ENCODE peak calls at places on chromosomes 4 and X, in five cellular contexts. One of them, this sample, is unnamed.

GRCh38 chr4:2816401-2816954 is 23.6 kb downstream of the SH3BP2 start:
- DNase-seq in SK-N-SH: no peak
- DNase-seq in neural progenitor cell: no peak
- DNase-seq in HCT116: no peak
- DNase-seq in left ventricle myocardium inferior: no peak
- DNase-seq in this sample: no peak

GRCh38 chrX:68835468-68835867 is 6.6 kb downstream of the EFNB1 start:
- DNase-seq in neural progenitor cell: no peak
- DNase-seq in HCT116: no peak
- DNase-seq in SK-N-SH: no peak
- DNase-seq in left ventricle myocardium inferior: no peak
- DNase-seq in this sample: no peak

GRCh38 chrX:43949669-43950068 is 23.5 kb downstream of the NDP start:
- DNase-seq in SK-N-SH: no peak
- DNase-seq in neural progenitor cell: peak; percentile 78
- DNase-seq in left ventricle myocardium inferior: peak; percentile 18
- DNase-seq in HCT116: peak; percentile 28
- DNase-seq in this sample: no peak

GRCh38 chr4:145954924-145955339 is 16.3 kb upstream of the ZNF827 start:
- DNase-seq in SK-N-SH: no peak
- DNase-seq in neural progenitor cell: no peak
- DNase-seq in HCT116: peak; percentile 98
- DNase-seq in left ventricle myocardium inferior: no peak
- DNase-seq in this sample: peak; percentile 88

GRCh38 chr4:180434131-180434895 is 1808.9 kb upstream of the TENM3 start:
- DNase-seq in neural progenitor cell: no peak
- DNase-seq in HCT116: no peak
- DNase-seq in SK-N-SH: no peak
- DNase-seq in left ventricle myocardium inferior: no peak
- DNase-seq in this sample: peak; percentile 39

GRCh38 chr4:47669946-47670345 is 167.9 kb downstream of the CORIN start:
- DNase-seq in SK-N-SH: no peak
- DNase-seq in left ventricle myocardium inferior: no peak
- DNase-seq in HCT116: no peak
- DNase-seq in neural progenitor cell: no peak
- DNase-seq in this sample: no peak

GRCh38 chr4:180953572-180953971 is 1289.6 kb upstream of the TENM3 start:
- DNase-seq in neural progenitor cell: peak; percentile 34
- DNase-seq in SK-N-SH: no peak
- DNase-seq in HCT116: peak; percentile 21
- DNase-seq in left ventricle myocardium inferior: no peak
- DNase-seq in this sample: no peak

GRCh38 chr4:69984030-69984443 is 11.7 kb upstream of the STATH start:
- DNase-seq in SK-N-SH: no peak
- DNase-seq in HCT116: no peak
- DNase-seq in left ventricle myocardium inferior: no peak
- DNase-seq in neural progenitor cell: peak; percentile 20
- DNase-seq in this sample: peak; percentile 44

GRCh38 chr4:39975488-39976089 is 2.1 kb downstream of the PDS5A start:
- DNase-seq in HCT116: no peak
- DNase-seq in neural progenitor cell: no peak
- DNase-seq in SK-N-SH: no peak
- DNase-seq in left ventricle myocardium inferior: no peak
- DNase-seq in this sample: no peak

GRCh38 chr4:101256222-101256621 is 91.1 kb downstream of the PPP3CA start:
- DNase-seq in neural progenitor cell: no peak
- DNase-seq in HCT116: no peak
- DNase-seq in left ventricle myocardium inferior: no peak
- DNase-seq in SK-N-SH: no peak
- DNase-seq in this sample: no peak

GRCh38 chr4:82758701-82759685 is 39.6 kb downstream of the SCD5 start:
- DNase-seq in neural progenitor cell: no peak
- DNase-seq in left ventricle myocardium inferior: no peak
- DNase-seq in SK-N-SH: no peak
- DNase-seq in HCT116: no peak
- DNase-seq in this sample: no peak

GRCh38 chr4:185580699-185581098 is 45.4 kb upstream of the PDLIM3 start:
- DNase-seq in neural progenitor cell: no peak
- DNase-seq in SK-N-SH: no peak
- DNase-seq in HCT116: no peak
- DNase-seq in left ventricle myocardium inferior: no peak
- DNase-seq in this sample: no peak

GRCh38 chr4:119785963-119786362 is 157.4 kb upstream of the PDE5A start:
- DNase-seq in neural progenitor cell: no peak
- DNase-seq in left ventricle myocardium inferior: no peak
- DNase-seq in SK-N-SH: no peak
- DNase-seq in HCT116: peak; percentile 13
- DNase-seq in this sample: no peak

GRCh38 chr4:4851906-4852305 is 7.6 kb upstream of the MSX1 start:
- DNase-seq in SK-N-SH: no peak
- DNase-seq in HCT116: no peak
- DNase-seq in neural progenitor cell: no peak
- DNase-seq in left ventricle myocardium inferior: no peak
- DNase-seq in this sample: no peak

GRCh38 chr4:150297861-150298474 is 219.7 kb downstream of the DCLK2 start:
- DNase-seq in SK-N-SH: peak; percentile 34
- DNase-seq in HCT116: peak; percentile 45
- DNase-seq in neural progenitor cell: peak; percentile 74
- DNase-seq in left ventricle myocardium inferior: no peak
- DNase-seq in this sample: no peak

GRCh38 chr4:109973529-109973905 is 60.8 kb downstream of the EGF start:
- DNase-seq in left ventricle myocardium inferior: no peak
- DNase-seq in neural progenitor cell: no peak
- DNase-seq in HCT116: no peak
- DNase-seq in SK-N-SH: no peak
- DNase-seq in this sample: no peak

GRCh38 chr4:123284166-123284565 is 112.4 kb upstream of the SPRY1 start:
- DNase-seq in left ventricle myocardium inferior: no peak
- DNase-seq in neural progenitor cell: no peak
- DNase-seq in HCT116: no peak
- DNase-seq in SK-N-SH: peak; percentile 9
- DNase-seq in this sample: no peak

GRCh38 chr4:109648266-109648996 is 54.8 kb downstream of the CASP6 start:
- DNase-seq in left ventricle myocardium inferior: no peak
- DNase-seq in SK-N-SH: peak; percentile 11
- DNase-seq in HCT116: no peak
- DNase-seq in neural progenitor cell: no peak
- DNase-seq in this sample: no peak

GRCh38 chr4:4986856-4987255 is 32.4 kb downstream of the CYTL1 start:
- DNase-seq in SK-N-SH: no peak
- DNase-seq in HCT116: no peak
- DNase-seq in neural progenitor cell: no peak
- DNase-seq in left ventricle myocardium inferior: no peak
- DNase-seq in this sample: no peak

GRCh38 chrX:132023117-132023895 is at the start of gene STK26:
- DNase-seq in SK-N-SH: peak; percentile 77
- DNase-seq in neural progenitor cell: peak; percentile 88
- DNase-seq in left ventricle myocardium inferior: peak; percentile 61
- DNase-seq in HCT116: peak; percentile 43
- DNase-seq in this sample: peak; percentile 4

GRCh38 chr4:6056976-6057766 is 38.9 kb upstream of the C4orf50 start:
- DNase-seq in left ventricle myocardium inferior: no peak
- DNase-seq in SK-N-SH: no peak
- DNase-seq in neural progenitor cell: no peak
- DNase-seq in HCT116: no peak
- DNase-seq in this sample: no peak

GRCh38 chr4:58163172-58163571 is 1053.0 kb upstream of the IGFBP7 start:
- DNase-seq in SK-N-SH: no peak
- DNase-seq in neural progenitor cell: peak; percentile 9
- DNase-seq in HCT116: no peak
- DNase-seq in left ventricle myocardium inferior: no peak
- DNase-seq in this sample: no peak

GRCh38 chr4:53622739-53623151 is 31.5 kb upstream of the LNX1 start:
- DNase-seq in left ventricle myocardium inferior: no peak
- DNase-seq in neural progenitor cell: no peak
- DNase-seq in HCT116: no peak
- DNase-seq in SK-N-SH: no peak
- DNase-seq in this sample: no peak

GRCh38 chr4:130424211-130424610 is 1328.3 kb downstream of the C4orf33 start:
- DNase-seq in left ventricle myocardium inferior: no peak
- DNase-seq in SK-N-SH: no peak
- DNase-seq in neural progenitor cell: no peak
- DNase-seq in HCT116: no peak
- DNase-seq in this sample: no peak

GRCh38 chrX:66074920-66075879 is 35.3 kb upstream of the VSIG4 start:
- DNase-seq in neural progenitor cell: no peak
- DNase-seq in HCT116: no peak
- DNase-seq in left ventricle myocardium inferior: peak; percentile 22
- DNase-seq in SK-N-SH: no peak
- DNase-seq in this sample: no peak

GRCh38 chrX:44946771-44947170 is 73.8 kb downstream of the KDM6A start:
- DNase-seq in left ventricle myocardium inferior: no peak
- DNase-seq in HCT116: no peak
- DNase-seq in neural progenitor cell: no peak
- DNase-seq in SK-N-SH: no peak
- DNase-seq in this sample: no peak

GRCh38 chr4:108336076-108336475 is 167.3 kb upstream of the LEF1 start:
- DNase-seq in SK-N-SH: no peak
- DNase-seq in HCT116: no peak
- DNase-seq in left ventricle myocardium inferior: no peak
- DNase-seq in neural progenitor cell: no peak
- DNase-seq in this sample: peak; percentile 72

GRCh38 chr4:120692964-120693363 is 229.6 kb downstream of the PRDM5 start:
- DNase-seq in left ventricle myocardium inferior: no peak
- DNase-seq in HCT116: peak; percentile 29
- DNase-seq in neural progenitor cell: no peak
- DNase-seq in SK-N-SH: no peak
- DNase-seq in this sample: peak; percentile 48

GRCh38 chrX:140141444-140142029 is 176.2 kb upstream of the CXorf66 start:
- DNase-seq in neural progenitor cell: peak; percentile 51
- DNase-seq in HCT116: peak; percentile 2
- DNase-seq in left ventricle myocardium inferior: no peak
- DNase-seq in SK-N-SH: peak; percentile 44
- DNase-seq in this sample: no peak

GRCh38 chrX:21721175-21721574 is 36.7 kb downstream of the SMPX start:
- DNase-seq in left ventricle myocardium inferior: no peak
- DNase-seq in SK-N-SH: no peak
- DNase-seq in HCT116: no peak
- DNase-seq in neural progenitor cell: no peak
- DNase-seq in this sample: no peak

GRCh38 chrX:134661295-134661694 is 3.0 kb upstream of the PLAC1 start:
- DNase-seq in SK-N-SH: no peak
- DNase-seq in left ventricle myocardium inferior: no peak
- DNase-seq in HCT116: no peak
- DNase-seq in neural progenitor cell: no peak
- DNase-seq in this sample: no peak

GRCh38 chr4:169619958-169620845 is at the start of gene CLCN3:
- DNase-seq in neural progenitor cell: peak; percentile 100
- DNase-seq in HCT116: peak; percentile 95
- DNase-seq in SK-N-SH: peak; percentile 93
- DNase-seq in left ventricle myocardium inferior: peak; percentile 98
- DNase-seq in this sample: peak; percentile 81
- TF ChIP-seq CTCF in neural progenitor cell: no peak
- TF ChIP-seq CTCF in HCT116: no peak
- TF ChIP-seq CTCF in SK-N-SH: no peak
- TF ChIP-seq CTCF in left ventricle myocardium inferior: no peak
- TF ChIP-seq CTCF in this sample: no peak

DNA sequence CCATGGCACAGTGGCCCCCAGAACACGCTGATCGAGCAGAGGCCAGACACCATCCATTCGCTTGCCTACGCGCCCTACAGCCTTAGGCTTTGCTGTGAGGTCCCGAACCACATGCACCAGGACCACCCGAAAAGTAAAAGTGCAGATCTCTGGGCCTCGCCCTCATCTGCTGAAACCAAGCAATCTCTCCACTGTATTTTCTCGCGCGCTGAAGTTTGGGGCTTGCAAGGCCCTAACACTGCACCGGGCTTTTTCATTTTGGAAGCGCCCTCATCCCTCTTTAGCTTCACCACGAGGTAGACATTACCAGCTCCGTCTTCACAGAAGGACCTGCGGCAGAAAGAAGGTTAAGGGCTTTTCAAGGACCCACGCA is 21.2 kb downstream of the NKX3-2 start:
- DNase-seq in HCT116: no peak
- DNase-seq in SK-N-SH: no peak
- DNase-seq in neural progenitor cell: no peak
- DNase-seq in left ventricle myocardium inferior: no peak
- DNase-seq in this sample: no peak
- H3K4me3 ChIP-seq in HCT116: no peak overlapping the region
- H3K4me3 ChIP-seq in SK-N-SH: no peak overlapping the region
- H3K4me3 ChIP-seq in neural progenitor cell: peak overlapping the region; percentile 33
- H3K4me3 ChIP-seq in left ventricle myocardium inferior: peak overlapping the region; percentile 46
- H3K4me3 ChIP-seq in this sample: no peak overlapping the region

GRCh38 chr4:8127051-8127798 is 31.4 kb downstream of the ABLIM2 start:
- DNase-seq in left ventricle myocardium inferior: no peak
- DNase-seq in HCT116: no peak
- DNase-seq in neural progenitor cell: no peak
- DNase-seq in SK-N-SH: no peak
- DNase-seq in this sample: no peak

GRCh38 chr4:8128096-8128856 is 30.3 kb downstream of the ABLIM2 start:
- DNase-seq in SK-N-SH: peak; percentile 67
- DNase-seq in HCT116: no peak
- DNase-seq in neural progenitor cell: no peak
- DNase-seq in left ventricle myocardium inferior: no peak
- DNase-seq in this sample: no peak

GRCh38 chr4:8130346-8131066 is 28.1 kb downstream of the ABLIM2 start:
- DNase-seq in neural progenitor cell: no peak
- DNase-seq in HCT116: no peak
- DNase-seq in left ventricle myocardium inferior: no peak
- DNase-seq in SK-N-SH: no peak
- DNase-seq in this sample: no peak

GRCh38 chr4:8129785-8130184 is 28.8 kb downstream of the ABLIM2 start:
- DNase-seq in HCT116: no peak
- DNase-seq in left ventricle myocardium inferior: no peak
- DNase-seq in neural progenitor cell: no peak
- DNase-seq in SK-N-SH: no peak
- DNase-seq in this sample: no peak

DNA sequence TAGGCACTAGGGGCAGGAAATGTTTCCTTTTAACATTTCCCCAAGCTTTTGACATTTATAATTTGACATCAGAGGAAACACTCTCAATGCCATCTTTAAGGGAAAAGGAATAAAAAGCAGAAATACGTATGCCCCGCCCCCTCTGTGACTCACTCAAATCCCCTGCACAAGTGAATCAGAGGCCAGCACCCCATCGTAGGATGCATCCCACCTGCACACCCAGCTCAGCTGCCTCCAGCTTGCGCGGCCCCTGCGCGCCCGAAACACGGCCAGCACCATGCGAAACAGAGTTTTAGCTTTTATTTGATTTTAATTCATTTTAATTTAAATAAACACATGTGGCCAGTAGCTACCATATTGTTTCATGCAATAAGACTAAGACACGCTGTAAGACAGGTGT is 29.5 kb downstream of the ABLIM2 start:
- DNase-seq in HCT116: no peak
- DNase-seq in SK-N-SH: no peak
- DNase-seq in neural progenitor cell: no peak
- DNase-seq in left ventricle myocardium inferior: no peak
- DNase-seq in this sample: no peak
- H3K27me3 ChIP-seq in HCT116: no peaks in the 10 kb centered on the region
- H3K27me3 ChIP-seq in SK-N-SH: no peaks in the 10 kb centered on the region
- H3K27me3 ChIP-seq in neural progenitor cell: no peaks in the 10 kb centered on the region
- H3K27me3 ChIP-seq in left ventricle myocardium inferior: peaks cover 14% of the 10 kb centered on the region
- H3K27me3 ChIP-seq in this sample: peaks cover 12% of the 10 kb centered on the region

DNA sequence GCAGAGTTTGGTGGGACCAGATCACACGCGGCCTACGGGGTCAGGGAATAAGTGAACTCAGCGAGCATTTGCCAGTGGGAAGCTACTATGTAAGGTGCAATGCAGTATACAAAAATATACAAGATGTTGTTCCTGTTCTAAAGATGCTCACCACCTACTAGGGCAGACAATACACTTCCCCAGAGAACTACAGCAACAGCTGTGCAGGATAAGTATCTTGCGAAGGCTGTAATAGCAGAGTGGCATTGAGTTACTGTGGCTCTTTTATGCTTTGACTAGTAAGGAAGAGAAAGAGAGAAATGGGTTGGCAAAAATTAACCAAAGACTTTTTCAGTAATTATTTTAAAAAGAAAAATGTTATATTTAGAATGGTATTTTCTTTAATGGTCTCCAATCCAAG is 61.2 kb downstream of the CDS1 start:
- DNase-seq in left ventricle myocardium inferior: no peak
- DNase-seq in neural progenitor cell: peak; percentile 7
- DNase-seq in HCT116: no peak
- DNase-seq in SK-N-SH: no peak
- DNase-seq in this sample: no peak
- TF ChIP-seq CTCF in left ventricle myocardium inferior: no peak
- TF ChIP-seq CTCF in neural progenitor cell: no peak
- TF ChIP-seq CTCF in HCT116: no peak
- TF ChIP-seq CTCF in SK-N-SH: no peak
- TF ChIP-seq CTCF in this sample: no peak